ENCODE peak calls at places on chromosomes 16 and 17, in four cellular contexts. B is skeletal muscle cell; U is T-helper 2 cell; I is stimulated activated naive CD4-positive, alpha-beta T cell. R is an unnamed sample.

GRCh38 chr17:61647044-61647443 is 56.0 kb upstream of the NACA2 start:
- DNase-seq in B (no peak), U (no peak), I (no peak), R (no peak)

GRCh38 chr17:35016369-35016768 is 36.1 kb downstream of the LIG3 start:
- DNase-seq in B (no peak), U (no peak), I (no peak), R (no peak)

GRCh38 chr16:85750021-85750826 is 672 bp downstream of the C16orf74 start:
- DNase-seq in B (peak), U (no peak), I (no peak), R (peak)

GRCh38 chr17:42456223-42457106 is 2.2 kb upstream of the ATP6V0A1 start:
- DNase-seq in B (peak), U (peak), I (no peak), R (no peak)

GRCh38 chr17:82788206-82789001 is 36.5 kb downstream of the TBCD start:
- DNase-seq in B (no peak), U (no peak), I (no peak), R (no peak)

GRCh38 chr17:82860606-82861392 is 21.0 kb upstream of the ZNF750 start:
- DNase-seq in B (no peak), U (no peak), I (no peak), R (no peak)

GRCh38 chr16:49755291-49755611 is 100.7 kb downstream of the ZNF423 start:
- DNase-seq in B (no peak), U (no peak), I (no peak), R (no peak)

GRCh38 chr16:85563515-85564276 is 49.4 kb upstream of the GSE1 start:
- DNase-seq in B (no peak), U (no peak), I (no peak), R (no peak)

GRCh38 chr17:40490289-40490853 is 11.1 kb downstream of the TNS4 start:
- DNase-seq in B (no peak), U (no peak), I (no peak), R (no peak)

R was measured in effector CD8-positive, alpha-beta T cell.